ENCODE peak calls at places on chromosomes 11 and 22, in nine cellular contexts. One of them, this sample, is unnamed.

GRCh38 chr22:37419916-37420655 is 7.2 kb downstream of the ELFN2 start:
- DNase-seq in heart left ventricle: no peak
- DNase-seq in brain microvascular endothelial cell: no peak
- DNase-seq in right atrium auricular region: no peak
- DNase-seq in GM12865: peak
- DNase-seq in hepatocyte: peak
- DNase-seq in tibial nerve: no peak
- DNase-seq in lower leg skin: no peak
- DNase-seq in cardiac fibroblast: no peak
- DNase-seq in this sample: no peak

GRCh38 chr11:68999093-68999747 is 13.8 kb downstream of the MRGPRF start:
- DNase-seq in brain microvascular endothelial cell: no peak
- DNase-seq in right atrium auricular region: no peak
- DNase-seq in hepatocyte: no peak
- DNase-seq in tibial nerve: no peak
- DNase-seq in GM12865: no peak
- DNase-seq in cardiac fibroblast: no peak
- DNase-seq in lower leg skin: no peak
- DNase-seq in heart left ventricle: no peak
- DNase-seq in this sample: no peak

GRCh38 chr11:12042215-12042676 is 33.8 kb upstream of the DKK3 start:
- DNase-seq in brain microvascular endothelial cell: peak
- DNase-seq in tibial nerve: no peak
- DNase-seq in GM12865: no peak
- DNase-seq in cardiac fibroblast: peak
- DNase-seq in lower leg skin: no peak
- DNase-seq in right atrium auricular region: no peak
- DNase-seq in hepatocyte: peak
- DNase-seq in heart left ventricle: no peak
- DNase-seq in this sample: peak

GRCh38 chr11:66564984-66565383 is 3.4 kb downstream of the CTSF start:
- DNase-seq in right atrium auricular region: no peak
- DNase-seq in tibial nerve: no peak
- DNase-seq in hepatocyte: no peak
- DNase-seq in GM12865: no peak
- DNase-seq in cardiac fibroblast: no peak
- DNase-seq in brain microvascular endothelial cell: no peak
- DNase-seq in heart left ventricle: no peak
- DNase-seq in lower leg skin: no peak
- DNase-seq in this sample: no peak

GRCh38 chr11:18705651-18706281 is 7.2 kb downstream of the TMEM86A start:
- DNase-seq in GM12865: no peak
- DNase-seq in cardiac fibroblast: no peak
- DNase-seq in right atrium auricular region: peak
- DNase-seq in lower leg skin: no peak
- DNase-seq in heart left ventricle: peak
- DNase-seq in tibial nerve: no peak
- DNase-seq in brain microvascular endothelial cell: no peak
- DNase-seq in hepatocyte: no peak
- DNase-seq in this sample: no peak

GRCh38 chr11:121194731-121195596 is 93.9 kb downstream of the TECTA start:
- DNase-seq in lower leg skin: peak
- DNase-seq in heart left ventricle: no peak
- DNase-seq in hepatocyte: peak
- DNase-seq in cardiac fibroblast: peak
- DNase-seq in right atrium auricular region: no peak
- DNase-seq in brain microvascular endothelial cell: peak
- DNase-seq in GM12865: peak
- DNase-seq in tibial nerve: peak
- DNase-seq in this sample: peak

GRCh38 chr11:74849525-74850391 is 99.1 kb downstream of the XRRA1 start:
- DNase-seq in tibial nerve: no peak
- DNase-seq in cardiac fibroblast: peak
- DNase-seq in heart left ventricle: peak
- DNase-seq in GM12865: no peak
- DNase-seq in lower leg skin: no peak
- DNase-seq in brain microvascular endothelial cell: peak
- DNase-seq in right atrium auricular region: no peak
- DNase-seq in hepatocyte: no peak
- DNase-seq in this sample: peak

GRCh38 chr11:72079776-72080325 is 491 bp downstream of the NUMA1 start:
- DNase-seq in hepatocyte: peak
- DNase-seq in tibial nerve: no peak
- DNase-seq in heart left ventricle: no peak
- DNase-seq in right atrium auricular region: no peak
- DNase-seq in cardiac fibroblast: no peak
- DNase-seq in lower leg skin: no peak
- DNase-seq in brain microvascular endothelial cell: no peak
- DNase-seq in GM12865: no peak
- DNase-seq in this sample: no peak

GRCh38 chr11:20249313-20249873 is 89.1 kb upstream of the DBX1 start:
- DNase-seq in right atrium auricular region: no peak
- DNase-seq in heart left ventricle: no peak
- DNase-seq in tibial nerve: no peak
- DNase-seq in cardiac fibroblast: no peak
- DNase-seq in lower leg skin: no peak
- DNase-seq in brain microvascular endothelial cell: no peak
- DNase-seq in GM12865: no peak
- DNase-seq in hepatocyte: peak
- DNase-seq in this sample: no peak

GRCh38 chr11:61816736-61817455 is at the start of gene FADS1:
- DNase-seq in lower leg skin: peak
- DNase-seq in cardiac fibroblast: peak
- DNase-seq in tibial nerve: peak
- DNase-seq in heart left ventricle: peak
- DNase-seq in GM12865: peak
- DNase-seq in right atrium auricular region: peak
- DNase-seq in brain microvascular endothelial cell: peak
- DNase-seq in hepatocyte: peak
- DNase-seq in this sample: peak

GRCh38 chr11:116376054-116376453 is 396.7 kb downstream of the BUD13 start:
- DNase-seq in lower leg skin: no peak
- DNase-seq in tibial nerve: no peak
- DNase-seq in hepatocyte: no peak
- DNase-seq in cardiac fibroblast: no peak
- DNase-seq in brain microvascular endothelial cell: no peak
- DNase-seq in heart left ventricle: no peak
- DNase-seq in GM12865: no peak
- DNase-seq in right atrium auricular region: no peak
- DNase-seq in this sample: no peak

GRCh38 chr11:30346068-30346688 is 23.3 kb downstream of the ARL14EP start:
- DNase-seq in heart left ventricle: no peak
- DNase-seq in cardiac fibroblast: peak
- DNase-seq in lower leg skin: no peak
- DNase-seq in hepatocyte: peak
- DNase-seq in tibial nerve: peak
- DNase-seq in GM12865: peak
- DNase-seq in brain microvascular endothelial cell: peak
- DNase-seq in right atrium auricular region: no peak
- DNase-seq in this sample: peak

GRCh38 chr11:95641506-95641905 is 148.1 kb downstream of the FAM76B start:
- DNase-seq in cardiac fibroblast: no peak
- DNase-seq in GM12865: peak
- DNase-seq in brain microvascular endothelial cell: no peak
- DNase-seq in lower leg skin: no peak
- DNase-seq in hepatocyte: no peak
- DNase-seq in right atrium auricular region: no peak
- DNase-seq in tibial nerve: peak
- DNase-seq in heart left ventricle: no peak
- DNase-seq in this sample: no peak

GRCh38 chr22:19767427-19768380 is 7.1 kb downstream of the TBX1 start:
- DNase-seq in hepatocyte: no peak
- DNase-seq in lower leg skin: peak
- DNase-seq in tibial nerve: no peak
- DNase-seq in cardiac fibroblast: no peak
- DNase-seq in brain microvascular endothelial cell: no peak
- DNase-seq in right atrium auricular region: no peak
- DNase-seq in heart left ventricle: peak
- DNase-seq in GM12865: no peak
- DNase-seq in this sample: no peak
- H3K4me3 ChIP-seq in hepatocyte: no peak
- H3K4me3 ChIP-seq in lower leg skin: no peak
- H3K4me3 ChIP-seq in tibial nerve: no peak
- H3K4me3 ChIP-seq in cardiac fibroblast: peak
- H3K4me3 ChIP-seq in brain microvascular endothelial cell: no peak
- H3K4me3 ChIP-seq in right atrium auricular region: peak
- H3K4me3 ChIP-seq in heart left ventricle: no peak
- H3K4me3 ChIP-seq in GM12865: no peak
- H3K4me3 ChIP-seq in this sample: no peak

GRCh38 chr11:3051435-3052108 is 5.7 kb downstream of the CARS1 start:
- DNase-seq in heart left ventricle: peak
- DNase-seq in GM12865: no peak
- DNase-seq in tibial nerve: no peak
- DNase-seq in lower leg skin: no peak
- DNase-seq in brain microvascular endothelial cell: no peak
- DNase-seq in hepatocyte: no peak
- DNase-seq in cardiac fibroblast: no peak
- DNase-seq in right atrium auricular region: no peak
- DNase-seq in this sample: no peak

GRCh38 chr11:3050386-3051325 is 6.6 kb downstream of the CARS1 start:
- DNase-seq in lower leg skin: no peak
- DNase-seq in hepatocyte: no peak
- DNase-seq in brain microvascular endothelial cell: no peak
- DNase-seq in right atrium auricular region: no peak
- DNase-seq in cardiac fibroblast: no peak
- DNase-seq in tibial nerve: no peak
- DNase-seq in GM12865: no peak
- DNase-seq in heart left ventricle: peak
- DNase-seq in this sample: no peak

GRCh38 chr11:3052109-3052479 is 5.1 kb downstream of the CARS1 start:
- DNase-seq in heart left ventricle: peak
- DNase-seq in right atrium auricular region: no peak
- DNase-seq in tibial nerve: no peak
- DNase-seq in GM12865: peak
- DNase-seq in cardiac fibroblast: no peak
- DNase-seq in brain microvascular endothelial cell: no peak
- DNase-seq in lower leg skin: no peak
- DNase-seq in hepatocyte: no peak
- DNase-seq in this sample: no peak

GRCh38 chr11:3047637-3048036 is 9.6 kb downstream of the CARS1 start:
- DNase-seq in brain microvascular endothelial cell: no peak
- DNase-seq in lower leg skin: no peak
- DNase-seq in right atrium auricular region: no peak
- DNase-seq in tibial nerve: no peak
- DNase-seq in hepatocyte: no peak
- DNase-seq in cardiac fibroblast: no peak
- DNase-seq in GM12865: no peak
- DNase-seq in heart left ventricle: no peak
- DNase-seq in this sample: no peak

GRCh38 chr11:3049430-3050243 is 7.6 kb downstream of the CARS1 start:
- DNase-seq in right atrium auricular region: peak
- DNase-seq in hepatocyte: peak
- DNase-seq in GM12865: peak
- DNase-seq in cardiac fibroblast: peak
- DNase-seq in brain microvascular endothelial cell: peak
- DNase-seq in lower leg skin: peak
- DNase-seq in tibial nerve: peak
- DNase-seq in heart left ventricle: peak
- DNase-seq in this sample: peak
- TF ChIP-seq CTCF in right atrium auricular region: peak
- TF ChIP-seq CTCF in hepatocyte: no peak
- TF ChIP-seq CTCF in GM12865: peak
- TF ChIP-seq CTCF in cardiac fibroblast: peak
- TF ChIP-seq CTCF in brain microvascular endothelial cell: peak
- TF ChIP-seq CTCF in lower leg skin: no peak
- TF ChIP-seq CTCF in tibial nerve: peak
- TF ChIP-seq CTCF in heart left ventricle: no peak
- TF ChIP-seq CTCF in this sample: peak

GRCh38 chr11:34174411-34175041 is 69.1 kb downstream of the NAT10 start:
- DNase-seq in right atrium auricular region: peak
- DNase-seq in brain microvascular endothelial cell: peak
- DNase-seq in cardiac fibroblast: peak
- DNase-seq in tibial nerve: peak
- DNase-seq in hepatocyte: peak
- DNase-seq in lower leg skin: peak
- DNase-seq in heart left ventricle: peak
- DNase-seq in GM12865: peak
- DNase-seq in this sample: peak
- H3K4me3 ChIP-seq in right atrium auricular region: peak
- H3K4me3 ChIP-seq in brain microvascular endothelial cell: peak
- H3K4me3 ChIP-seq in cardiac fibroblast: peak
- H3K4me3 ChIP-seq in tibial nerve: peak
- H3K4me3 ChIP-seq in hepatocyte: no peak
- H3K4me3 ChIP-seq in lower leg skin: no peak
- H3K4me3 ChIP-seq in heart left ventricle: peak
- H3K4me3 ChIP-seq in GM12865: no peak
- H3K4me3 ChIP-seq in this sample: peak

GRCh38 chr11:103604310-103604709 is 432.1 kb upstream of the DDI1 start:
- DNase-seq in right atrium auricular region: no peak
- DNase-seq in GM12865: no peak
- DNase-seq in tibial nerve: no peak
- DNase-seq in cardiac fibroblast: no peak
- DNase-seq in lower leg skin: no peak
- DNase-seq in hepatocyte: no peak
- DNase-seq in brain microvascular endothelial cell: no peak
- DNase-seq in heart left ventricle: no peak
- DNase-seq in this sample: no peak

GRCh38 chr11:103610435-103610834 is 426.0 kb upstream of the DDI1 start:
- DNase-seq in right atrium auricular region: no peak
- DNase-seq in hepatocyte: no peak
- DNase-seq in tibial nerve: no peak
- DNase-seq in brain microvascular endothelial cell: no peak
- DNase-seq in heart left ventricle: no peak
- DNase-seq in GM12865: no peak
- DNase-seq in cardiac fibroblast: no peak
- DNase-seq in lower leg skin: no peak
- DNase-seq in this sample: no peak

GRCh38 chr11:103608566-103608965 is 427.9 kb upstream of the DDI1 start:
- DNase-seq in GM12865: no peak
- DNase-seq in tibial nerve: no peak
- DNase-seq in cardiac fibroblast: peak
- DNase-seq in hepatocyte: no peak
- DNase-seq in right atrium auricular region: no peak
- DNase-seq in lower leg skin: no peak
- DNase-seq in brain microvascular endothelial cell: peak
- DNase-seq in heart left ventricle: no peak
- DNase-seq in this sample: peak

DNA sequence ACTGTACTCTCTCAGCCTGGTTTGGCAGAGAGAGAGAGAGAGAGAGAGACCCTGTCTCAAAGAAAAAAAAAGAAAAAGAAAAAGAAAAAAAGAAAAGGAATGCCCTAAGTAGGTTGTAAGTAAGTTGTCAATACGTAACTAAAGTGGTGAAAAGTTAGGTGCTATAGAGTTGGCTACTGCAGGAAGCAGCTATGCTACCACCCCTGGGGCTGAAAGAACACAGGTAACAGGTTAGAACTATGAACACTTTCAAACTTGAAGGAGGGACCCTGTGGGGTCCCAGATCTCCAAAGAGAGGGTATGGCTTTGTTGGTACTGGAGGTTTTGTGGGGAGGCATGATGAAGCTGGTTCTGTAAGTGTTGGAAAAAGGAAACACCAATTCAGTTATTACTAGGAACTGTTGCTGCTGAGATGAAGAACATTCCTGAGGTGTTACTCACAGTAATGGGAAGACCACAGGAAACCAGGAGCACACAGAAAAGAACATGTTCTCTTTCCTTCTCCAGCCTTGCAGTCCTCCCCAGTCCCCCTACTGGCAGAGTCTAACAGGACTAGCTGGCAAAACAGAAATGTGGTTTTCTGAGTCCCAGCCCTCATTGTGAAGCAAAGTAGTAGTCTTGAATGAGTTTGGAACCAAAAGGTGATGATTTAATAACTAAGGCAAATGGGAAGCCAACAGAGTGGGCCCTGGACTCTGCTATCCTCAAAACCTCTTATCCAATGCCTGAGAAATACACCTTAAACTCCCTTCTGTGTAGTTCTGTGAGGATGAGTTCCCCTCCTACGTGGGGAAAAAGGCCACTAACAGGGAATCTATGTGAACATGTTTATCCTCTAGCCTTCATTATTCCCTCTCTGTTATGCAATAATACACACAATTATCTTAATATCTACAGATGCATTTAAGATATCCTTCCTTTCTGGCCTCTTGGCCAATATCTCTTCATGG is 427.0 kb upstream of the DDI1 start:
- DNase-seq in hepatocyte: peak
- DNase-seq in lower leg skin: no peak
- DNase-seq in GM12865: no peak
- DNase-seq in heart left ventricle: no peak
- DNase-seq in brain microvascular endothelial cell: peak
- DNase-seq in right atrium auricular region: no peak
- DNase-seq in cardiac fibroblast: peak
- DNase-seq in tibial nerve: no peak
- DNase-seq in this sample: peak
- TF ChIP-seq CTCF in hepatocyte: peak
- TF ChIP-seq CTCF in lower leg skin: no peak
- TF ChIP-seq CTCF in GM12865: peak
- TF ChIP-seq CTCF in heart left ventricle: no peak
- TF ChIP-seq CTCF in brain microvascular endothelial cell: peak
- TF ChIP-seq CTCF in right atrium auricular region: peak
- TF ChIP-seq CTCF in cardiac fibroblast: peak
- TF ChIP-seq CTCF in tibial nerve: no peak
- TF ChIP-seq CTCF in this sample: peak